ENCODE peak calls at places on chromosomes 12 and 14, in nine cellular contexts. C is HuH-7.5, W is smooth muscle cell of the brain vasculature, I is breast epithelium, E is dorsolateral prefrontal cortex, R is choroid plexus epithelial cell, H is activated gamma-delta T cell treated with Interleukin-2 at 50 U/mL for 16 hours, M is fibroblast of pulmonary artery, A is uterus. Z is an unnamed sample.

GRCh38 chr12:68497702-68498101 is 113.0 kb upstream of the RAP1B start:
- DNase-seq in C (no peak), W (no peak), I (no peak), E (no peak), R (peak), H (no peak), M (peak), A (no peak), Z (no peak)

GRCh38 chr12:122895757-122896636 is at the start of gene VPS37B:
- DNase-seq in C (peak), W (no peak), I (peak), E (peak), R (peak), H (peak), M (peak), A (peak), Z (peak)

GRCh38 chr14:25953532-25954144 is 644.2 kb downstream of the NOVA1 start:
- DNase-seq in C (no peak), W (peak), I (peak), E (peak), R (peak), H (no peak), M (peak), A (peak), Z (no peak)

GRCh38 chr12:68416826-68417225 is 84.7 kb upstream of the MDM1 start:
- DNase-seq in C (no peak), W (no peak), I (no peak), E (no peak), R (no peak), H (no peak), M (no peak), A (no peak), Z (no peak)

GRCh38 chr12:121579190-121579791 is 1.5 kb downstream of the KDM2B start:
- DNase-seq in C (no peak), W (no peak), I (no peak), E (peak), R (no peak), H (peak), M (peak), A (peak), Z (peak)

GRCh38 chr14:91018465-91018864 is 42.0 kb downstream of the RPS6KA5 start:
- DNase-seq in C (no peak), W (no peak), I (no peak), E (no peak), R (no peak), H (no peak), M (no peak), A (no peak), Z (no peak)

GRCh38 chr14:45716506-45716905 is 463.5 kb upstream of the MIS18BP1 start:
- DNase-seq in C (peak), W (no peak), I (no peak), E (no peak), R (peak), H (no peak), M (no peak), A (no peak), Z (peak)

GRCh38 chr14:37443461-37443860 is 151.6 kb downstream of the FOXA1 start:
- DNase-seq in C (no peak), W (no peak), I (no peak), E (no peak), R (no peak), H (no peak), M (no peak), A (no peak), Z (no peak)

GRCh38 chr14:101604935-101605767 is 43.9 kb downstream of the DIO3 start:
- DNase-seq in C (no peak), W (no peak), I (no peak), E (peak), R (no peak), H (no peak), M (no peak), A (no peak), Z (no peak)

GRCh38 chr14:60652674-60653387 is 3.6 kb upstream of the SIX1 start:
- DNase-seq in C (no peak), W (no peak), I (no peak), E (no peak), R (peak), H (no peak), M (no peak), A (no peak), Z (peak)

Z was measured in H9.